ENCODE peak calls at places on chromosomes 7 and 10, in six cellular contexts. M is non-pigmented ciliary epithelial cell; D is activated T-cell treated with anti-CD3 and anti-CD28 coated beads, Interleukin-2, amount 50 U/mL, for 1 hour; X is activated T-helper 1 cell treated with anti-CD3 and anti-CD28 coated beads, Interleukin-12 subunit alpha, Interleukin-12 subunit beta, Interleukin-2, Interleukin-4 antibody, amounts not matched to agents 30 ng/mL and 10 ng/mL and 1 ng/mL, durations not matched to agents 14 hours and 24 hours and 36 hours; J is hippocampal formation; B is activated CD4-positive, CD25-positive, alpha-beta regulatory T cell. P is an unnamed sample.

GRCh38 chr10:116490028-116490662 is 55.6 kb upstream of the PNLIP start:
- DNase-seq in B (no peak), X (no peak), J (no peak), D (no peak), M (no peak), P (no peak)

GRCh38 chr7:120986665-120987064 is 1.8 kb upstream of the CPED1 start:
- DNase-seq in X (no peak), J (no peak), M (no peak), D (no peak), B (no peak), P (no peak)

GRCh38 chr10:99912057-99912456 is 97.7 kb downstream of the DNMBP start:
- DNase-seq in M (no peak), B (no peak), D (no peak), X (no peak), J (no peak), P (no peak)

GRCh38 chr10:109393425-109393824 is 529.9 kb downstream of the XPNPEP1 start:
- DNase-seq in B (no peak), J (no peak), D (no peak), M (no peak), X (no peak), P (no peak)

GRCh38 chr7:51789494-51789893 is 472.9 kb upstream of the COBL start:
- DNase-seq in D (no peak), B (no peak), J (no peak), M (no peak), X (no peak), P (no peak)

GRCh38 chr7:80324032-80324431 is 187.8 kb downstream of the GNAT3 start:
- DNase-seq in M (peak), X (no peak), D (no peak), B (no peak), J (no peak), P (no peak)

GRCh38 chr10:35453855-35454532 is 117.7 kb downstream of the CCNY start:
- DNase-seq in B (no peak), M (peak), X (no peak), J (no peak), D (no peak), P (no peak)

GRCh38 chr10:10418397-10418796 is 599.3 kb upstream of the CELF2 start:
- DNase-seq in D (no peak), M (no peak), J (no peak), B (no peak), X (peak), P (peak)

GRCh38 chr10:3832022-3832786 is 47.2 kb upstream of the KLF6 start:
- DNase-seq in M (no peak), X (no peak), J (no peak), D (no peak), B (no peak), P (no peak)

GRCh38 chr10:84226616-84227015 is 1.3 kb upstream of the LRIT2 start:
- DNase-seq in J (no peak), D (no peak), B (no peak), X (no peak), M (no peak), P (no peak)

GRCh38 chr10:120614685-120615084 is 157.7 kb downstream of the PLPP4 start:
- DNase-seq in D (no peak), B (no peak), X (no peak), M (no peak), J (no peak), P (no peak)

GRCh38 chr10:117311261-117311660 is 64.0 kb downstream of the PDZD8 start:
- DNase-seq in D (no peak), M (no peak), J (no peak), B (no peak), X (no peak), P (no peak)

GRCh38 chr7:115618676-115619075 is 411.9 kb downstream of the TFEC start:
- DNase-seq in X (no peak), J (no peak), D (no peak), M (peak), B (no peak), P (no peak)

P was measured in stimulated activated naive B cell treated with anti-CD40 and anti-IgM and Interleukin-4, amounts not matched to agents 10 μg/mL and 1 μg/mL and 100 μg/mL, for 72 hours.